ENCODE peak calls at places on chromosome 9, in seven cellular contexts. N is HepG2; M is CD8-positive, alpha-beta memory T cell; O is Karpas-422; P is pancreas; R is SJSA1; Z is left lung. T is an unnamed sample. For H3K4me1, the result is how much of the 10 kb centered on the place peaks cover.

GRCh38 chr9:2017459-2018161 is 2.5 kb downstream of the SMARCA2 start:
- DNase-seq in O (peak), R (peak), M (peak), Z (peak), N (peak), P (peak), T (peak)

GRCh38 chr9:73451003-73451402 is 299.3 kb downstream of the ANXA1 start:
- DNase-seq in M (no peak), R (no peak), P (no peak), N (no peak), Z (no peak), O (no peak), T (no peak)

GRCh38 chr9:665296-665695 is 176.2 kb upstream of the DMRT1 start:
- DNase-seq in P (no peak), M (no peak), R (no peak), O (no peak), N (no peak), Z (no peak), T (no peak)

GRCh38 chr9:98168952-98169488 is 23.4 kb downstream of the CORO2A start:
- DNase-seq in R (no peak), P (no peak), N (peak), Z (no peak), M (no peak), O (peak), T (no peak)

GRCh38 chr9:134320195-134320885 is 5.9 kb upstream of the RXRA start:
- DNase-seq in P (peak), R (no peak), M (no peak), O (peak), Z (peak), N (no peak), T (peak)

GRCh38 chr9:132166599-132166998 is 4.7 kb downstream of the NTNG2 start:
- DNase-seq in P (no peak), N (no peak), O (no peak), Z (no peak), R (no peak), M (no peak), T (no peak)

GRCh38 chr9:81776834-81777233 is 87.5 kb upstream of the TLE1 start:
- DNase-seq in P (peak), R (no peak), Z (no peak), M (no peak), N (no peak), O (no peak), T (no peak)

GRCh38 chr9:91817493-91818225 is 132.4 kb downstream of the ROR2 start:
- DNase-seq in Z (no peak), N (no peak), R (no peak), M (no peak), O (no peak), P (no peak), T (no peak)

GRCh38 chr9:130303613-130304055 is 38.1 kb downstream of the HMCN2 start:
- DNase-seq in O (no peak), N (no peak), M (no peak), R (no peak), Z (no peak), P (no peak), T (no peak)

GRCh38 chr9:130302785-130303612 is 37.4 kb downstream of the HMCN2 start:
- DNase-seq in M (no peak), N (no peak), Z (no peak), P (no peak), O (no peak), R (no peak), T (peak)

GRCh38 chr9:130305381-130305780 is 39.8 kb downstream of the HMCN2 start:
- DNase-seq in Z (no peak), P (no peak), N (no peak), M (no peak), O (no peak), R (no peak), T (no peak)

GRCh38 chr9:130304643-130305042 is 39.1 kb downstream of the HMCN2 start:
- DNase-seq in O (no peak), Z (no peak), R (no peak), M (no peak), N (no peak), P (no peak), T (peak)

DNA sequence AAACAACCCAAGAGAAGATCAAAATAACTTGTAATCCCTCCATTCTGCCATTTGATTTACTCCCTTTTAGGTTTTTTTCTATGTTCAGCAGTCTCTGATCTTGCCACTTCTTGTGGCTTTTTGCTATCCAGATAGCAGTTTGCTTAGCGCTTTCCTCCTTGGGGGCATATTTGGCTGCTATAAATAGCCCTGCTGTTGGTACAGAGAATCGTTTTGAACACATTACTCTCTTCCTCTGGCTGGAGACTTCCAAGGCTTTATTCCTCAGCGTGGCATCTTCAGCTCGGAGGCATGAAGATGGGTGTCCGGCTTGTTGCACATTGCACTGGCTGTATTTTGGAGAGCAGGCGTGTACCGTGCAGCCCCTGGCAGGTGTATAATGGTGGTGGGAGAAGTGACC is 38.6 kb downstream of the HMCN2 start:
- DNase-seq in M (no peak), R (no peak), O (no peak), P (no peak), Z (no peak), N (no peak), T (no peak)
- H3K4me1 ChIP-seq in M (under half), R (under half), O (under half), P (under half), Z (under half), N (under half), T (under half)

DNA sequence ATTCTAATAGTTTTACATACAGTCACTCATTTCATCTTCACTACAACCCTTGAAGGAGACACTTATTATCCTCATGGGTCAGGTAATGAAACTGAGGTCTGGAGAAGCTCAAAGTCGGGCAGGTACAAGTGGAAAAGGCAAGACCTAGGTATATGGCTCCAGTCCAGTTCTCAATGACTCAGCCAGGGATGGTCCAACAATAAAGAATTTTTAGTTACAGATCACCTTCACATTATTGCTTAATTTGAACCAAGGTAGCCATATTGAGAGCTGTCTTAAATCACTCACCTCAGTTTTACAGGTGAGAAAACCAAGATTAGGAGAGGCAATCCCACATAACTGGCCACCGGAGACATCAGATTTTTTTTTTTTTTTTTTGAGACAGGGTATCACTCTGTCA is 55.4 kb downstream of the PTPN3 start:
- DNase-seq in P (no peak), N (no peak), R (no peak), Z (no peak), O (no peak), M (no peak), T (no peak)
- H3K4me1 ChIP-seq in P (under half), N (under half), R (under half), Z (under half), O (under half), M (under half), T (under half)

DNA sequence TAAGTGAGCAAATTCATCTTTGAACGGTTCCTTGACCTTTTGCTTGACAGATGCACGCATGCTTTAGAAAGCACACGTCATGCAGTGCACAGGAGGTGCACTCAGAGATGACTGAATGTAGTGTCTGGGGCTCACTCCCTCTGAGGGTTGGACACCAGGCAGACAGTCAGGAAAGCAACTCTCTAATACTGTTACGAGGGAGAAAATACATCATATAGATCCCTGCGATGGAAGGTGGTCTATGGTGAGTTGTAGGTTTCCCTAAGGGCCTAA is 16.5 kb upstream of the PHF19 start:
- DNase-seq in M (no peak), Z (no peak), O (peak), R (no peak), P (no peak), N (no peak), T (no peak)
- H3K4me1 ChIP-seq in M (half or more), Z (under half), O (under half), R (under half), P (under half), N (under half), T (under half)

DNA sequence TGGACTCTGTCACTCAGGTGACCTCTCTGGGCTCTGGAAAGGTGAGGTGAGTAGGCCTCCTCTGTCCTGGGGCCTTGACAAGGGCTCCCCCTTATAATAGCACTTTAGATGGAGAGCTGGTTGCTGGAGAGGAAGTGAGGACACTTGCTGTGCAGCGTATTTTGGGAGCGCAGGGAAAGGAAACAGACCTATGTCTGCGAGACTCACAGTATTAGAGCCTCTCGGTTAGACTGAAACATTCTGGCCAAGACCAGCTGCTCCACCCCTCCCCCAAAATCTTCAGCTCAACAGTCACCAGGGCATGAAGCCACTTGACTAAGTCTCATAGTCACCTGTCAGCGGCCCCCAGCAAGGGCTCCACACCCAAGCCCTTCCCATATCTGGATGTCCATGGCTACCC is 213.6 kb downstream of the AGTPBP1 start:
- DNase-seq in O (no peak), P (no peak), R (no peak), N (no peak), M (no peak), Z (no peak), T (no peak)
- H3K4me1 ChIP-seq in O (under half), P (under half), R (under half), N (under half), M (under half), Z (under half), T (under half)